ENCODE peak calls at places on chromosomes 5 and 9, in nine cellular contexts. S is HCT116, J is A549, P is endothelial cell of umbilical vein, T is stomach, C is IMR-90, W is suprapubic skin, V is transverse colon, Y is body of pancreas. M is an unnamed sample. For H3K4me1, the result is how much of the 10 kb centered on the place peaks cover.

GRCh38 chr5:92795633-92796032 is 785.4 kb downstream of the NR2F1-AS1 start:
- DNase-seq in S (no peak), J (no peak), P (no peak), T (no peak), C (no peak), W (no peak), V (no peak), Y (no peak), M (no peak)

GRCh38 chr5:168947212-168947868 is 353.6 kb downstream of the SLIT3 start:
- DNase-seq in S (no peak), J (peak), P (peak), T (peak), C (peak), W (no peak), V (peak), Y (peak), M (no peak)

GRCh38 chr9:73153793-73154227 is 2.1 kb downstream of the ANXA1 start:
- DNase-seq in S (no peak), J (peak), P (peak), T (no peak), C (peak), W (no peak), V (no peak), Y (no peak), M (no peak)

GRCh38 chr5:106290841-106291240 is 1379.9 kb downstream of the EFNA5 start:
- DNase-seq in S (no peak), J (no peak), P (no peak), T (no peak), C (peak), W (no peak), V (no peak), Y (no peak), M (no peak)

GRCh38 chr5:43903129-43903528 is 300.1 kb downstream of the NNT start:
- DNase-seq in S (no peak), J (no peak), P (no peak), T (no peak), C (no peak), W (no peak), V (no peak), Y (no peak), M (no peak)

GRCh38 chr5:126263567-126264173 is 159.5 kb upstream of the GRAMD2B start:
- DNase-seq in S (no peak), J (no peak), P (no peak), T (no peak), C (no peak), W (no peak), V (no peak), Y (no peak), M (no peak)

GRCh38 chr5:109719978-109720377 is 30.3 kb downstream of the MAN2A1 start:
- DNase-seq in S (no peak), J (no peak), P (no peak), T (no peak), C (no peak), W (no peak), V (no peak), Y (no peak), M (no peak)

GRCh38 chr5:33410221-33410620 is 30.5 kb upstream of the TARS1 start:
- DNase-seq in S (no peak), J (no peak), P (no peak), T (no peak), C (no peak), W (no peak), V (no peak), Y (no peak), M (no peak)

GRCh38 chr9:113446323-113446740 is 17.2 kb upstream of the RGS3 start:
- DNase-seq in S (peak), J (peak), P (peak), T (no peak), C (peak), W (no peak), V (no peak), Y (no peak), M (no peak)

GRCh38 chr5:122454522-122454921 is 142.5 kb downstream of the SNCAIP start:
- DNase-seq in S (no peak), J (no peak), P (no peak), T (no peak), C (no peak), W (no peak), V (no peak), Y (no peak), M (no peak)

GRCh38 chr9:15135167-15135792 is 171.7 kb downstream of the TTC39B start:
- DNase-seq in S (peak), J (peak), P (peak), T (peak), C (peak), W (no peak), V (peak), Y (peak), M (peak)

GRCh38 chr5:163460562-163461176 is at the start of gene HMMR:
- DNase-seq in S (no peak), J (no peak), P (no peak), T (no peak), C (peak), W (no peak), V (peak), Y (no peak), M (no peak)

GRCh38 chr5:141349917-141350619 is at the start of gene PCDHGB1:
- DNase-seq in S (no peak), J (peak), P (no peak), T (no peak), C (peak), W (no peak), V (peak), Y (peak), M (no peak)

DNA sequence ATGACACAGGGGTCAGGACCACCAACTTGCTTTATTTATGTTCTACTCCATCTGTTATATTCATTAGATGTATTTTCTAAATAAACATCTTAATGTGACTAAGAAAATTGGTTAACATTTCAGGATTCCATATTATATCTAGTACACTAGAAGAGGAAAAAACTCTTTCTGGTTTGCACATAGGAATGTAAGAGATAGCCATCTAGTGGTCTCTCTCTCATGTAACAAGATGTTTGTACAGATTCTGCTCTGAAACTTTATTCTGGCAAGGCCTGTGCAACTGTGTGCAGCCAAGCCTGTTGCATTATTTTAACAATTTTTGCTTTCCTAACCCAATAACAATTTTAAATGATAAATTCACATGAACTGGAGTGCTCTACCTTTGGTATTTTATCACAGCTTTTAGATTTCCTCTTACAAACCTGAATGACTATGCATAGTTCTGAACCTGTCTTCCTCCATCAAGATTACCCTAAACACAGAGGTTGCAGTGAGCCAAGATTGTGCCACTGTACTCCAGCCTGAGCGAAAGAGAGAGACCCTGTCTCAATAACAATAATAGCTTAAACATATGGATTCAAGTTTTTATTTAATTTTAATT is 148.1 kb downstream of the GIN1 start:
- DNase-seq in S (peak), J (peak), P (peak), T (no peak), C (peak), W (no peak), V (no peak), Y (no peak), M (no peak)
- TF ChIP-seq CTCF in S (peak), J (peak), P (peak), T (no peak), C (peak), W (no peak), V (peak), Y (peak), M (peak)

GRCh38 chr5:154191467-154192261 is 1.1 kb downstream of the GALNT10 start:
- DNase-seq in S (no peak), J (no peak), P (peak), T (no peak), C (peak), W (no peak), V (no peak), Y (no peak), M (no peak)

GRCh38 chr5:154189256-154189818 is 1.2 kb upstream of the GALNT10 start:
- DNase-seq in S (no peak), J (no peak), P (peak), T (no peak), C (no peak), W (no peak), V (peak), Y (no peak), M (peak)

GRCh38 chr5:154189819-154190651 is 498 bp upstream of the GALNT10 start:
- DNase-seq in S (peak), J (peak), P (peak), T (peak), C (peak), W (peak), V (peak), Y (peak), M (peak)

GRCh38 chr5:154193176-154193575 is 2.6 kb downstream of the GALNT10 start:
- DNase-seq in S (no peak), J (no peak), P (no peak), T (no peak), C (no peak), W (no peak), V (no peak), Y (no peak), M (no peak)

DNA sequence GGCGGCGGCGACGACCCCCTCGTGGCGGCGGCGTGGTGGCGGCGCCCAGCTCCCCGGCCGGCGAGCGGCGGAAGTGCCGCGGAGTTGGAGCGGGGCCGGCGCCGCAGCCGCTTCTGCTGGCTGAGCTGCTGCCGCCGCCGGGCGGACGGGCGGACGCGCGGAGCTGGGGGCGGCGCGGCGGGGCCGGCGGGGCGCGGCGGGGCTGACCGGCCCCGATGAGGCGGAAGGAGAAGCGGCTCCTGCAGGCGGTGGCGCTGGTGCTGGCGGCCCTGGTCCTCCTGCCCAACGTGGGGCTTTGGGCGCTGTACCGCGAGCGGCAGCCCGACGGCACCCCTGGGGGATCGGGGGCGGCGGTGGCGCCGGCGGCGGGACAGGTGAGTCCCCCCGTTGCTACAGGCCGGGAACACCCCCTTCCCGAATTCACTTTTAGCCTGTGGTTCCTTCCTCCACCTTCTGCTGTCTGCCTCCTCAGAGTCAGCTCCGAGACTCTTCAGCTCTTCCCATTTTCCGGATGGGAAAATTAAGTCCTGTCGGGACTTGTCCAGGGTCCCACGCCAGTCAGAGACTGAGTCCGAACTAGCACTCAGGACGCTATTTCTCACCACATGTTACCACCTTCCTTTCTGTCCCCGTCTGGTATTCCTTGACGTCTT is at the start of gene GALNT10:
- DNase-seq in S (peak), J (peak), P (peak), T (peak), C (peak), W (no peak), V (peak), Y (peak), M (peak)
- TF ChIP-seq POLR2A in S (peak), J (peak), P (peak), T (no peak), C (peak), W (no peak), V (no peak), Y (no peak), M (peak)

GRCh38 chr9:33132249-33132772 is 34.8 kb downstream of the B4GALT1 start:
- DNase-seq in S (no peak), J (peak), P (peak), T (no peak), C (peak), W (peak), V (no peak), Y (no peak), M (peak)
- H3K4me1 ChIP-seq in S (under half), J (half or more), P (under half), T (half or more), C (under half), W (half or more), V (under half), Y (half or more), M (half or more)

GRCh38 chr9:109859447-109859846 is 79.4 kb downstream of the PALM2AKAP2 start:
- DNase-seq in S (no peak), J (no peak), P (no peak), T (no peak), C (no peak), W (no peak), V (no peak), Y (no peak), M (no peak)
- TF ChIP-seq CTCF in S (no peak), J (no peak), P (no peak), T (no peak), C (peak), W (no peak), V (no peak), Y (no peak), M (peak)

GRCh38 chr9:134731497-134732391 is 90.1 kb downstream of the COL5A1 start:
- DNase-seq in S (no peak), J (no peak), P (no peak), T (no peak), C (no peak), W (no peak), V (no peak), Y (no peak), M (no peak)

GRCh38 chr9:134735441-134736175 is 94.0 kb downstream of the COL5A1 start:
- DNase-seq in S (no peak), J (no peak), P (no peak), T (peak), C (no peak), W (peak), V (peak), Y (peak), M (no peak)

GRCh38 chr9:134732392-134733110 is 90.9 kb downstream of the COL5A1 start:
- DNase-seq in S (no peak), J (no peak), P (no peak), T (no peak), C (peak), W (no peak), V (no peak), Y (no peak), M (no peak)

GRCh38 chr9:134733480-134734232 is 92.1 kb downstream of the COL5A1 start:
- DNase-seq in S (no peak), J (no peak), P (no peak), T (no peak), C (no peak), W (no peak), V (no peak), Y (no peak), M (no peak)

DNA sequence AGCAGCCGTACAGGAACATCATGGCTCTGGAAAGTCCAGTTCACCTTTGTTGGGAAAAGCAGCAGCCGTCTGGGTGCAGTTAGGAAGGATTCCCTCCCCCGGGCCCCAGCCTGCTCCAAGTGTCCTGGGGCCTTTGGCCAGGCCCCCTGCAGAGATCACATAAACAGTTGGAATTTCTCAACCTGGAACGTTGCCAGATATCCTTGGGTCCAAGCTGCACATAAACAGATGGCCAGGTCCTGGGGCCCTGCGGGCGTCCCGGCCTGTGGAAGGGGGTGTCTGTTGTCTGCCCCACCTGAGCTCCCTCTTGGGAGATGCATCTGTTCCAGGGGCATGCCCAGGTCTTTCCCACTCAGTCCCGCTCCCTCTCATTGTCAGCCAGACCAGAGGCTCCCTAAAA is 92.7 kb downstream of the COL5A1 start:
- DNase-seq in S (no peak), J (no peak), P (no peak), T (no peak), C (peak), W (no peak), V (peak), Y (peak), M (no peak)
- TF ChIP-seq POLR2A in S (no peak), J (no peak), P (no peak), T (no peak), C (no peak), W (no peak), V (no peak), Y (no peak), M (no peak)

GRCh38 chr9:114810614-114811013 is 4.8 kb upstream of the TNFSF15 start:
- DNase-seq in S (no peak), J (no peak), P (no peak), T (no peak), C (no peak), W (no peak), V (no peak), Y (no peak), M (no peak)
- H3K4me1 ChIP-seq in S (under half), J (under half), P (under half), T (under half), C (under half), W (under half), V (under half), Y (under half), M (under half)

DNA sequence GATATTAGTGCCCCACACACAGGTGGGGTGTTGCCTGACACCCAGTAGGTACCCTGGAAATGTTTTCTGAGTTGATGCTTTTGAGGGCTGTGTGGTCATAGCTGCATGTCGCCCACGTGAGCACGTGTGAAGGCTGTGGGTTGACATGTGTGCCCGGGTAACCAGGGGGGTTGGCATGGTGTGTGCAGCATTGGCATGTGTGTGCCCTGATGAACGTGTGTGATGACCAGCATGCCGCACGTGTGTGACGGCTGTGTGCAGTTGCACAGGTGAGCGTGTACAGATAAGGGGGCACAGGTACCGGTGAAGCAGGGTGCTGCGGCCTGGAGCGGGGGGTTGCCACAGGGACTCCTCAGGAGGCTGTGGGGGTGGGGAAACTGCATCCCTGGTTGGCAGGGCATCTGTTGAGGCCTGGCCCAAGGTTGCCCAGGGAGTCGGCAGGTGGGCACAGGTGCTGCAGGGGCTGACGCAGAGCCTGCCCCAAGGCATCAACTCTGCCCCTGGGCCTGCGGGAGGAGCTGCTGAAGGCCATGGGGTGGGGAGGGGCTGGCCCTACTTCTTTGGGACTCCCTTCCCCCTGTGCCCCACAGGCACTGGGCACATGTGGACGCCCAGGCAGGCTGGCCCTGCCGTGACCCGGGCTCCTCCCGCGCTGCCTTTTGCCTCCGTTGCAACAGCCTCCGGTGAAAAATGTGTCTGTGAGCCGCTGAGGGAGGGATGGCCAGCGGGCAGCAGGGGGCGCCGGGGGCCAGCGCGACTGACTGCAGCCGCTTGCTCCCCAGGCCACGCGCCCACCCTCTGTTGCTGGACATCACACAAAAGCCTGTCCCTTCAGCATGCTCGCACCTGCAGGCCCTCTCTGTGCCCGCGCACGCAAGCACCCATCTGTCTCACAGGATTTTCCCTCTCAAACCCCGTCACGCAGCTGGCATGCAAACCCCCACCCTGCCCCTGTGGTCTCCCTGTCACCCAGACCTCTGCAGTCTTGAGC is 2.2 kb downstream of the UNC5A start:
- DNase-seq in S (no peak), J (peak), P (peak), T (no peak), C (no peak), W (no peak), V (no peak), Y (no peak), M (no peak)
- TF ChIP-seq CTCF in S (no peak), J (peak), P (peak), T (no peak), C (peak), W (no peak), V (peak), Y (peak), M (peak)

GRCh38 chr5:102296229-102296817 is at the start of gene SLCO4C1:
- DNase-seq in S (no peak), J (peak), P (peak), T (peak), C (no peak), W (no peak), V (peak), Y (peak), M (peak)
- TF ChIP-seq POLR2A in S (no peak), J (no peak), P (no peak), T (no peak), C (no peak), W (no peak), V (no peak), Y (peak), M (peak)

GRCh38 chr9:134670851-134671281 is 29.3 kb downstream of the COL5A1 start:
- DNase-seq in S (no peak), J (no peak), P (no peak), T (no peak), C (no peak), W (no peak), V (no peak), Y (no peak), M (peak)
- H3K4me1 ChIP-seq in S (under half), J (under half), P (under half), T (under half), C (under half), W (under half), V (under half), Y (under half), M (under half)